ENCODE peak calls at places on chromosome 21, in ten cellular contexts. J is sigmoid colon; I is NCI-H2107; H is activated CD8-positive, alpha-beta memory T cell treated with anti-CD3 and anti-CD28 coated beads, Interleukin-2, amount 50 U/mL, for 48 hours; O is body of pancreas; X is epithelial cell of proximal tubule; T is adrenal gland; A is Kasumi-1; M is NCI-H1092 treated with DMSO at 0.1 percent for 48 hours; N is stimulated activated CD8-positive, alpha-beta memory T cell treated with anti-CD3 and anti-CD28 coated beads, Interleukin-2, amount 100 ng/mL, for 1 hour. P is an unnamed sample.

GRCh38 chr21:45524756-45525152 is 17.5 kb downstream of the SLC19A1 start:
- DNase-seq in J (peak), I (no peak), H (no peak), O (no peak), X (no peak), T (no peak), A (no peak), M (no peak), N (no peak), P (no peak)

GRCh38 chr21:28220670-28221069 is 772.0 kb downstream of the LTN1 start:
- DNase-seq in J (no peak), I (no peak), H (no peak), O (no peak), X (no peak), T (no peak), A (no peak), M (no peak), N (no peak), P (no peak)

GRCh38 chr21:45366931-45367401 is 38.0 kb upstream of the COL18A1 start:
- DNase-seq in J (peak), I (no peak), H (no peak), O (peak), X (no peak), T (peak), A (no peak), M (no peak), N (no peak), P (peak)

GRCh38 chr21:33650929-33651505 is 8.7 kb downstream of the ITSN1 start:
- DNase-seq in J (no peak), I (no peak), H (no peak), O (no peak), X (no peak), T (no peak), A (no peak), M (no peak), N (no peak), P (no peak)

GRCh38 chr21:25949701-25950100 is 214.9 kb downstream of the GABPA start:
- DNase-seq in J (no peak), I (no peak), H (no peak), O (no peak), X (no peak), T (no peak), A (no peak), M (no peak), N (no peak), P (no peak)

GRCh38 chr21:37509802-37510393 is 143.3 kb downstream of the DYRK1A start:
- DNase-seq in J (no peak), I (no peak), H (no peak), O (no peak), X (no peak), T (peak), A (no peak), M (no peak), N (no peak), P (no peak)

GRCh38 chr21:39000496-39000895 is 182.8 kb downstream of the PSMG1 start:
- DNase-seq in J (no peak), I (no peak), H (no peak), O (peak), X (no peak), T (peak), A (no peak), M (no peak), N (no peak), P (no peak)

GRCh38 chr21:20451051-20451450 is 547.2 kb upstream of the NCAM2 start:
- DNase-seq in J (no peak), I (no peak), H (no peak), O (no peak), X (no peak), T (no peak), A (no peak), M (no peak), N (no peak), P (no peak)

GRCh38 chr21:25371831-25372434 is 235.3 kb downstream of the MRPL39 start:
- DNase-seq in J (no peak), I (no peak), H (no peak), O (no peak), X (no peak), T (no peak), A (no peak), M (no peak), N (no peak), P (no peak)

GRCh38 chr21:16418211-16418610 is 688.4 kb downstream of the USP25 start:
- DNase-seq in J (no peak), I (no peak), H (no peak), O (no peak), X (no peak), T (no peak), A (no peak), M (no peak), N (no peak), P (no peak)

GRCh38 chr21:44298301-44298700 is 1.6 kb upstream of the PFKL start:
- DNase-seq in J (no peak), I (no peak), H (no peak), O (no peak), X (no peak), T (no peak), A (no peak), M (no peak), N (no peak), P (no peak)

GRCh38 chr21:42845296-42845965 is 33.9 kb downstream of the WDR4 start:
- DNase-seq in J (peak), I (no peak), H (peak), O (peak), X (no peak), T (peak), A (no peak), M (peak), N (no peak), P (no peak)

GRCh38 chr21:36992671-36993070 is 13.8 kb upstream of the RIPPLY3 start:
- DNase-seq in J (no peak), I (no peak), H (no peak), O (peak), X (no peak), T (no peak), A (no peak), M (no peak), N (no peak), P (no peak)

GRCh38 chr21:25938673-25939395 is 204.1 kb downstream of the GABPA start:
- DNase-seq in J (no peak), I (no peak), H (no peak), O (peak), X (no peak), T (no peak), A (no peak), M (peak), N (no peak), P (no peak)

GRCh38 chr21:35204850-35205564 is 155.9 kb upstream of the RUNX1 start:
- DNase-seq in J (peak), I (no peak), H (peak), O (peak), X (no peak), T (peak), A (peak), M (peak), N (no peak), P (no peak)

GRCh38 chr21:33374080-33374873 is 28.9 kb upstream of the IFNGR2 start:
- DNase-seq in J (no peak), I (no peak), H (no peak), O (peak), X (no peak), T (peak), A (peak), M (peak), N (peak), P (no peak)

GRCh38 chr21:41247561-41247968 is 69.0 kb upstream of the FAM3B start:
- DNase-seq in J (no peak), I (no peak), H (no peak), O (peak), X (no peak), T (no peak), A (no peak), M (peak), N (no peak), P (peak)

GRCh38 chr21:32727478-32727727 is 410 bp downstream of the SYNJ1 start:
- DNase-seq in J (no peak), I (no peak), H (no peak), O (no peak), X (no peak), T (no peak), A (peak), M (peak), N (no peak), P (no peak)

GRCh38 chr21:41817228-41817627 is 50.4 kb upstream of the RIPK4 start:
- DNase-seq in J (peak), I (peak), H (no peak), O (peak), X (no peak), T (peak), A (peak), M (peak), N (no peak), P (no peak)

GRCh38 chr21:44918581-44919033 is 2.1 kb downstream of the ITGB2 start:
- DNase-seq in J (no peak), I (no peak), H (no peak), O (no peak), X (no peak), T (no peak), A (no peak), M (no peak), N (no peak), P (no peak)

GRCh38 chr21:42570841-42571387 is 57.3 kb downstream of the SLC37A1 start:
- DNase-seq in J (peak), I (no peak), H (peak), O (peak), X (no peak), T (no peak), A (no peak), M (peak), N (no peak), P (no peak)

GRCh38 chr21:37921091-37921490 is 4.8 kb upstream of the KCNJ6 start:
- DNase-seq in J (no peak), I (no peak), H (no peak), O (no peak), X (peak), T (no peak), A (no peak), M (no peak), N (no peak), P (no peak)

GRCh38 chr21:42746593-42747266 is 93.3 kb downstream of the PDE9A start:
- DNase-seq in J (peak), I (no peak), H (peak), O (peak), X (no peak), T (peak), A (peak), M (no peak), N (peak), P (no peak)

GRCh38 chr21:45403825-45404725 is 890 bp upstream of the COL18A1 start:
- DNase-seq in J (peak), I (no peak), H (no peak), O (peak), X (no peak), T (no peak), A (no peak), M (no peak), N (no peak), P (no peak)

GRCh38 chr21:15250384-15250783 is 185.6 kb upstream of the NRIP1 start:
- DNase-seq in J (no peak), I (no peak), H (no peak), O (no peak), X (no peak), T (no peak), A (no peak), M (no peak), N (no peak), P (no peak)

GRCh38 chr21:44834231-44834950 is 16.5 kb upstream of the SUMO3 start:
- DNase-seq in J (no peak), I (no peak), H (no peak), O (no peak), X (no peak), T (no peak), A (no peak), M (no peak), N (no peak), P (no peak)

GRCh38 chr21:45803613-45804340 is 160.3 kb downstream of the PCBP3 start:
- DNase-seq in J (no peak), I (no peak), H (peak), O (no peak), X (no peak), T (no peak), A (no peak), M (no peak), N (no peak), P (peak)

GRCh38 chr21:31526040-31526439 is 133.5 kb upstream of the SOD1 start:
- DNase-seq in J (no peak), I (no peak), H (no peak), O (no peak), X (no peak), T (no peak), A (no peak), M (no peak), N (no peak), P (peak)

GRCh38 chr21:39037807-39038405 is 145.3 kb downstream of the PSMG1 start:
- DNase-seq in J (peak), I (no peak), H (no peak), O (no peak), X (no peak), T (no peak), A (no peak), M (no peak), N (no peak), P (no peak)

GRCh38 chr21:35408401-35408800 is 359.3 kb upstream of the RUNX1 start:
- DNase-seq in J (no peak), I (no peak), H (no peak), O (no peak), X (no peak), T (no peak), A (no peak), M (no peak), N (no peak), P (no peak)

GRCh38 chr21:39319251-39319756 is 5.9 kb upstream of the BRWD1 start:
- DNase-seq in J (peak), I (no peak), H (no peak), O (peak), X (no peak), T (peak), A (no peak), M (no peak), N (no peak), P (no peak)

P was measured in osteocyte.